ENCODE peak calls at places on chromosomes 4 and X, in eight cellular contexts. D, Z, R, G, X, M, Q and I are unnamed samples.

GRCh38 chrX:46582964-46583363 is 9.4 kb downstream of the CHST7 start:
- DNase-seq in Z (no peak), Q (no peak), M (no peak), X (no peak), G (peak; percentile 88), R (peak; percentile 86), D (peak; percentile 84), I (no peak)

GRCh38 chr4:154039435-154040061 is 250.7 kb upstream of the SFRP2 start:
- DNase-seq in M (no peak), X (no peak), D (no peak), R (no peak), Q (no peak), Z (no peak), G (no peak), I (no peak)

GRCh38 chrX:13219990-13220764 is 99.7 kb downstream of the ATXN3L start:
- DNase-seq in G (no peak), D (no peak), Z (no peak), X (no peak), R (no peak), Q (no peak), M (no peak), I (no peak)

GRCh38 chr4:128349921-128350320 is 62.3 kb upstream of the PGRMC2 start:
- DNase-seq in R (peak; percentile 87), M (no peak), D (no peak), G (no peak), Z (no peak), Q (no peak), X (no peak), I (no peak)

GRCh38 chr4:133592106-133592505 is 443.0 kb downstream of the PCDH10 start:
- DNase-seq in M (no peak), Z (no peak), R (no peak), X (no peak), G (no peak), D (no peak), Q (no peak), I (no peak)

GRCh38 chrX:134753185-134754008 is 95.1 kb upstream of the PLAC1 start:
- DNase-seq in D (no peak), Q (no peak), M (peak; percentile 16), R (peak; percentile 75), X (peak; percentile 14), Z (no peak), G (peak; percentile 19), I (no peak)

GRCh38 chr4:117249333-117249732 is 164.0 kb upstream of the TRAM1L1 start:
- DNase-seq in G (no peak), D (no peak), Q (no peak), R (no peak), M (no peak), Z (no peak), X (no peak), I (no peak)

GRCh38 chr4:178242655-178243054 is 800.4 kb upstream of the AGA start:
- DNase-seq in X (no peak), D (no peak), Z (no peak), M (no peak), R (no peak), Q (no peak), G (no peak), I (no peak)

GRCh38 chrX:103157511-103158316 is 57.2 kb upstream of the BEX4 start:
- DNase-seq in Z (no peak), Q (peak; percentile 8), X (peak; percentile 33), D (no peak), R (peak; percentile 55), M (peak; percentile 25), G (peak; percentile 22), I (peak; percentile 3)

GRCh38 chr4:1137063-1137771 is 23.9 kb upstream of the RNF212 start:
- DNase-seq in X (no peak), G (no peak), D (no peak), Q (no peak), R (peak; percentile 14), Z (no peak), M (no peak), I (no peak)

GRCh38 chr4:153113061-153113837 is 91.0 kb upstream of the TRIM2 start:
- DNase-seq in G (no peak), R (peak; percentile 50), Q (peak; percentile 16), Z (no peak), D (no peak), X (no peak), M (no peak), I (no peak)